ENCODE peak calls at places on chromosome 10, in six cellular contexts. U, H, P, B, V and I are unnamed samples.

GRCh38 chr10:16384064-16384463 is 52.7 kb upstream of the PTER start:
- DNase-seq in U (no peak), H (no peak), P (no peak), B (no peak), V (no peak), I (no peak)

GRCh38 chr10:818010-818409 is 113.5 kb downstream of the LARP4B start:
- DNase-seq in U (no peak), H (no peak), P (no peak), B (no peak), V (no peak), I (no peak)

GRCh38 chr10:128042131-128042610 is 84.1 kb downstream of the MKI67 start:
- DNase-seq in U (no peak), H (no peak), P (no peak), B (no peak), V (no peak), I (no peak)

GRCh38 chr10:128186959-128187787 is 61.0 kb upstream of the MKI67 start:
- DNase-seq in U (no peak), H (no peak), P (no peak), B (no peak), V (no peak), I (no peak)

GRCh38 chr10:60818134-60818770 is 40.0 kb downstream of the CDK1 start:
- DNase-seq in U (no peak), H (no peak), P (no peak), B (no peak), V (no peak), I (no peak)

GRCh38 chr10:116470768-116471415 is 43.2 kb downstream of the PNLIPRP3 start:
- DNase-seq in U (no peak), H (peak), P (no peak), B (no peak), V (no peak), I (no peak)

GRCh38 chr10:124294811-124295770 is 123.6 kb downstream of the OAT start:
- DNase-seq in U (no peak), H (no peak), P (no peak), B (no peak), V (peak), I (no peak)

GRCh38 chr10:132591166-132591971 is 53.8 kb downstream of the INPP5A start:
- DNase-seq in U (no peak), H (peak), P (no peak), B (no peak), V (no peak), I (no peak)

GRCh38 chr10:104080762-104081161 is 4.9 kb downstream of the COL17A1 start:
- DNase-seq in U (no peak), H (no peak), P (no peak), B (no peak), V (no peak), I (peak)

GRCh38 chr10:126111562-126111961 is 215.2 kb downstream of the FANK1 start:
- DNase-seq in U (no peak), H (peak), P (no peak), B (no peak), V (no peak), I (no peak)

GRCh38 chr10:4431114-4431862 is 394.7 kb upstream of the AKR1E2 start:
- DNase-seq in U (no peak), H (no peak), P (no peak), B (no peak), V (no peak), I (no peak)

GRCh38 chr10:75926763-75927162 is 495.3 kb downstream of the LRMDA start:
- DNase-seq in U (no peak), H (peak), P (no peak), B (no peak), V (no peak), I (no peak)

GRCh38 chr10:49092477-49092876 is 22.8 kb downstream of the VSTM4 start:
- DNase-seq in U (no peak), H (peak), P (no peak), B (no peak), V (no peak), I (no peak)

GRCh38 chr10:26727005-26727404 is 29.5 kb downstream of the PDSS1 start:
- DNase-seq in U (no peak), H (no peak), P (no peak), B (no peak), V (no peak), I (no peak)

GRCh38 chr10:78953124-78954008 is 115.4 kb upstream of the ZMIZ1 start:
- DNase-seq in U (peak), H (no peak), P (peak), B (no peak), V (no peak), I (no peak)

GRCh38 chr10:63268798-63269503 is 135.8 kb downstream of the NRBF2 start:
- DNase-seq in U (peak), H (peak), P (peak), B (peak), V (no peak), I (peak)

GRCh38 chr10:5840314-5841307 is 27.4 kb upstream of the GDI2 start:
- DNase-seq in U (peak), H (peak), P (no peak), B (peak), V (no peak), I (peak)

GRCh38 chr10:62121197-62121550 is 147.5 kb downstream of the RTKN2 start:
- DNase-seq in U (no peak), H (no peak), P (no peak), B (no peak), V (no peak), I (no peak)

GRCh38 chr10:6138456-6138855 is 49.6 kb downstream of the RBM17 start:
- DNase-seq in U (no peak), H (no peak), P (peak), B (no peak), V (no peak), I (no peak)

GRCh38 chr10:121851791-121852190 is 76.0 kb downstream of the ATE1 start:
- DNase-seq in U (no peak), H (no peak), P (no peak), B (no peak), V (no peak), I (no peak)

GRCh38 chr10:84563868-84564267 is 235.5 kb downstream of the CCSER2 start:
- DNase-seq in U (no peak), H (no peak), P (no peak), B (no peak), V (no peak), I (no peak)

GRCh38 chr10:111107023-111107422 is 30.2 kb downstream of the ADRA2A start:
- DNase-seq in U (no peak), H (peak), P (no peak), B (no peak), V (no peak), I (no peak)

GRCh38 chr10:32412499-32412853 is 33.5 kb upstream of the CCDC7 start:
- DNase-seq in U (no peak), H (no peak), P (no peak), B (no peak), V (no peak), I (no peak)

GRCh38 chr10:33721509-33721908 is 387.0 kb upstream of the NRP1 start:
- DNase-seq in U (no peak), H (no peak), P (no peak), B (no peak), V (no peak), I (no peak)

GRCh38 chr10:65843203-65843602 is 1082.6 kb upstream of the LRRTM3 start:
- DNase-seq in U (no peak), H (no peak), P (no peak), B (no peak), V (no peak), I (no peak)

GRCh38 chr10:6145979-6146432 is 56.7 kb upstream of the PFKFB3 start:
- DNase-seq in U (no peak), H (no peak), P (no peak), B (no peak), V (peak), I (no peak)

GRCh38 chr10:97497572-97498075 is 598 bp downstream of the MMS19 start:
- DNase-seq in U (peak), H (peak), P (peak), B (peak), V (peak), I (peak)

GRCh38 chr10:71692598-71693307 is 26.8 kb downstream of the C10orf105 start:
- DNase-seq in U (no peak), H (no peak), P (no peak), B (no peak), V (no peak), I (no peak)

GRCh38 chr10:12563489-12563888 is 214.1 kb downstream of the CAMK1D start:
- DNase-seq in U (no peak), H (no peak), P (no peak), B (no peak), V (no peak), I (no peak)

GRCh38 chr10:126905776-126906703 is 812 bp downstream of the DOCK1 start:
- DNase-seq in U (no peak), H (peak), P (peak), B (no peak), V (peak), I (no peak)

GRCh38 chr10:127911218-127911866 is 4.4 kb downstream of the PTPRE start:
- DNase-seq in U (no peak), H (peak), P (no peak), B (no peak), V (no peak), I (no peak)

DNA sequence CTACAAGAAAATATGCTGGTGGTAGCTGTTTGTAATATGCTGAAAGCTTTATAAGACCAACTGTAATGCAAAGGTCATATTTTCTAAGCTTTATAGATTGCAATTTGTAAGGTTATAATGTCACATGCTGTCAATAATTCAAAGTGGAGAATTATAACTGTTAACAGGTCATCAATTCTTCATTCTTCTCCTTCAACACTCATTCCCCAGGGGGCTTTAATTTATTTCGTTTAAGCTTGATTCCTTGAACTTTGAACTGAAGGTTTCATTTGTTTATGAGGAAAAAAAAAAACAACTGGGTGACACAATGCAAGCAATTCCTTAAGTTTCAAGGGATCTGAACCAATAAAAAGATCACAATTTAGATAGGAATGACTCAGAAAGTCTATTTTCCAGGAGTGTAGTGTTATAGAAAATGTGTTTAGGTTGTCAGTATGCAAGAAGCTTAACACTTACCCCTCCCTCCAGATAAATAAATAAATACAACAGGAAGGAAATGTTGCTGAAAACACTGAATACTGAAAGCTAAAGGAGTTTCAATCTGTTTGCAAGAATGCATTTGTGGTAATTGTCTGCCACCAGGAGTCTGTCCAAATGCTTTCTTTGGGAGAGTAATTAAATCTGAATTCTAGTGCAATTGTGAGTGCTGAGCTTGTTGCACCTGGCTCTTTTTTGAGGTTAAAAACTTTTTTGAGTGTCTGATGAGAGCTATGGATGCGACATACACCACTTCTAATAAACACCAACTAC is 183.6 kb downstream of the SORCS1 start:
- DNase-seq in U (no peak), H (no peak), P (no peak), B (no peak), V (no peak), I (peak)
- TF ChIP-seq CTCF in U (peak), H (no peak), P (no peak), B (no peak), V (no peak), I (peak)

DNA sequence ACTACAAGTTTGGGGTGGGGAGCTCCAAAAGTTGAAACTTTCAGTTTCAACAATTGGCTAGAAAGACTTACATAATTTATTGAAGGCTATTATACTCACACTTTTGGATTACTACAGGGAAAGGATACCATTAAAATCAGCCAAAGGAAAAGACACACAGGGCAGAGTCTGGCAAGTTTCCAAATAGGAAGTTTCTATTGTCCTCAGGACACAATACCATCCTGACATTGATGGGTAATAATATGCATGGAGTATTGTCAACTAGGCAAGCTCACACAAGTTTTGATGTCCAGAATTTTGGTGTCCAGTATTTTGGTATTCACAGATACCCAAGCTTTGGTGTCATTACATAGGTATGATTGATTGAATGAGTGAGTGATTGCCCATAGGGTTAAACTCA is 872.6 kb upstream of the SORCS1 start:
- DNase-seq in U (no peak), H (no peak), P (no peak), B (no peak), V (no peak), I (no peak)
- TF ChIP-seq CTCF in U (no peak), H (no peak), P (no peak), B (no peak), V (no peak), I (no peak)

GRCh38 chr10:93478873-93479272 is 3.3 kb downstream of the MYOF start:
- DNase-seq in U (no peak), H (no peak), P (no peak), B (no peak), V (no peak), I (no peak)

GRCh38 chr10:93475227-93475626 is 6.9 kb downstream of the MYOF start:
- DNase-seq in U (no peak), H (peak), P (no peak), B (no peak), V (no peak), I (no peak)

GRCh38 chr10:93475871-93476270 is 6.3 kb downstream of the MYOF start:
- DNase-seq in U (no peak), H (peak), P (no peak), B (no peak), V (no peak), I (no peak)

GRCh38 chr10:93473804-93474472 is 8.2 kb downstream of the MYOF start:
- DNase-seq in U (no peak), H (peak), P (no peak), B (no peak), V (no peak), I (no peak)

DNA sequence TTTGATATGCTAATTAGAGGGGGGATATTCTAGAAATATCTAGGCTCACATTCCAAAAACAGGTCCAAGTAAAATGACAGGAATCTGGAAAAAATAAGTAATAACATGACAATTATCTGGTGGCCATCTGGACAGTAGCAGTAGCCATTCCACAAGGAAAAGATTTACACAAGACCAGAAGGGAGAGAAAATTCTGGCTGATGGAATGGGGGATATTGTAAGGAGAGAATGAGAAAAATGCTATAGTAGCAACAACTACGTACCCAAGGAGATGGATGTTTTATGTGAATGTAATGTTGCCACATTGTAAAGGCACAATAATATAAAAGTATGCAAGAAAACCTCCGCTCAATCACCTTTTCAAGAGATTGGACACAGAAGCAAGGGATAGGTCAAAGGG is 5.4 kb downstream of the MYOF start:
- DNase-seq in U (no peak), H (no peak), P (no peak), B (no peak), V (no peak), I (no peak)
- TF ChIP-seq CTCF in U (no peak), H (no peak), P (no peak), B (no peak), V (no peak), I (no peak)

GRCh38 chr10:51999089-51999488 is 299.7 kb upstream of the CSTF2T start:
- DNase-seq in U (no peak), H (no peak), P (no peak), B (no peak), V (no peak), I (no peak)

GRCh38 chr10:52007091-52007490 is 307.0 kb upstream of the DKK1 start:
- DNase-seq in U (no peak), H (no peak), P (no peak), B (no peak), V (no peak), I (no peak)

GRCh38 chr10:52004342-52004949 is 305.1 kb upstream of the CSTF2T start:
- DNase-seq in U (peak), H (no peak), P (no peak), B (no peak), V (no peak), I (peak)
- TF ChIP-seq CTCF in U (peak), H (peak), P (peak), B (peak), V (peak), I (peak)

GRCh38 chr10:86178401-86179142 is 188.0 kb downstream of the GRID1 start:
- DNase-seq in U (no peak), H (peak), P (no peak), B (peak), V (no peak), I (no peak)
- TF ChIP-seq CTCF in U (no peak), H (peak), P (no peak), B (no peak), V (no peak), I (no peak)